ENCODE peak calls at places on chromosomes 13 and 19, in seven cellular contexts. Q is NB4, Z is Panc1, N is neural progenitor cell, S is psoas muscle, X is GM06990, M is uterus. B is an unnamed sample.

GRCh38 chr13:67119481-67119883 is 110.7 kb downstream of the PCDH9 start:
- DNase-seq in Z (peak), N (no peak), Q (no peak), M (no peak), S (no peak), X (no peak), B (peak)

GRCh38 chr19:11180346-11180745 is 17.0 kb downstream of the KANK2 start:
- DNase-seq in S (no peak), Q (no peak), X (no peak), N (no peak), M (no peak), Z (no peak), B (no peak)

GRCh38 chr13:88937381-88937780 is 1266.2 kb downstream of the SLITRK5 start:
- DNase-seq in Z (no peak), N (no peak), Q (no peak), M (no peak), X (no peak), S (no peak), B (no peak)

GRCh38 chr19:17541184-17541759 is 14.2 kb upstream of the COLGALT1 start:
- DNase-seq in Z (no peak), N (no peak), M (no peak), Q (no peak), S (no peak), X (no peak), B (no peak)

GRCh38 chr13:45817833-45818232 is 33.7 kb downstream of the SIAH3 start:
- DNase-seq in Q (peak), S (no peak), Z (no peak), X (no peak), N (no peak), M (no peak), B (no peak)

GRCh38 chr13:70014337-70014736 is 93.3 kb upstream of the ATXN8OS start:
- DNase-seq in N (no peak), X (no peak), S (no peak), Q (no peak), Z (no peak), M (no peak), B (no peak)

GRCh38 chr19:41595258-41595889 is 19.4 kb downstream of the CEACAM21 start:
- DNase-seq in Q (peak), X (peak), Z (peak), S (peak), N (peak), M (no peak), B (peak)

GRCh38 chr13:96104516-96104915 is 14.6 kb downstream of the HS6ST3 start:
- DNase-seq in N (no peak), X (no peak), Q (no peak), Z (no peak), M (no peak), S (no peak), B (no peak)

GRCh38 chr13:41864658-41865057 is 96.3 kb downstream of the VWA8 start:
- DNase-seq in M (no peak), S (no peak), Q (peak), Z (no peak), X (no peak), N (no peak), B (no peak)

GRCh38 chr19:3263866-3264265 is 39.4 kb downstream of the CELF5 start:
- DNase-seq in Q (no peak), S (no peak), X (no peak), M (no peak), Z (no peak), N (no peak), B (no peak)

GRCh38 chr19:2443785-2444182 is 13.0 kb downstream of the LMNB2 start:
- DNase-seq in Z (no peak), X (no peak), M (no peak), S (no peak), N (no peak), Q (no peak), B (no peak)

GRCh38 chr19:33220735-33221134 is 4.9 kb downstream of the SLC7A10 start:
- DNase-seq in X (no peak), S (no peak), Z (no peak), M (no peak), Q (no peak), N (no peak), B (no peak)

GRCh38 chr13:70108276-70108845 is at the start of gene KLHL1:
- DNase-seq in M (no peak), X (no peak), Z (no peak), S (no peak), Q (no peak), N (peak), B (no peak)

GRCh38 chr13:28558126-28558525 is 63.2 kb upstream of the FLT1 start:
- DNase-seq in Z (no peak), S (no peak), Q (no peak), M (no peak), X (no peak), N (no peak), B (peak)

GRCh38 chr13:94660695-94661324 is 51.5 kb downstream of the SOX21 start:
- DNase-seq in M (no peak), S (no peak), X (no peak), Q (peak), N (peak), Z (no peak), B (peak)

GRCh38 chr13:110103026-110103425 is 203.9 kb downstream of the COL4A1 start:
- DNase-seq in M (no peak), S (no peak), X (no peak), N (no peak), Z (no peak), Q (no peak), B (no peak)

GRCh38 chr19:4378886-4379285 is 21.5 kb downstream of the SH3GL1 start:
- DNase-seq in N (no peak), S (no peak), Q (no peak), X (no peak), Z (no peak), M (no peak), B (no peak)

GRCh38 chr19:11238041-11238440 is 1.4 kb upstream of the ANGPTL8 start:
- DNase-seq in X (no peak), S (no peak), M (no peak), N (no peak), Z (no peak), Q (no peak), B (no peak)

GRCh38 chr19:34366670-34367423 is 1.9 kb downstream of the GPI start:
- DNase-seq in M (no peak), Q (peak), X (no peak), N (no peak), Z (no peak), S (peak), B (peak)
- H3K4me3 ChIP-seq in M (no peak), Q (peak), X (peak), N (no peak), Z (peak), S (peak), B (peak)

GRCh38 chr19:8050274-8051096 is 2.1 kb upstream of the CCL25 start:
- DNase-seq in N (peak), M (peak), Z (peak), Q (peak), X (peak), S (peak), B (peak)
- H3K4me3 ChIP-seq in N (peak), M (no peak), Z (peak), Q (peak), X (peak), S (peak), B (peak)

DNA sequence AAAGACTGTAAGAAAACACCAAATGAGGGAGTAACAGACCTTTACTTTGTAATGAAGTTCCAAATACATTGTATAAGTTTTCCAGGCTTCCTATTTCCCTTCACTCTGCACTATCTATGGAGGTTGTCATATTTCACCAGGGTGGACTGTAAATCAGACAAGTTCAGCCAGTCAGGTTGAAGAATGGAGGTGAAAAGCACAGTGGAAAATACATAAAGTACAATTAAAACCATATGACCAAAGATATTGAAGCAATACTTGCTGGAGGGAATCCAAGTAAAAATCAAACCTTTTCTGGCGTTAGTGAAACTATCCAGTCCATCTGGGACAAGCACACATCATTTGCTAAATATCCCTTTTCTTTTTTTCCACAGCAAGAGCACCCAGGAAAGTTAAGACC is 3.2 kb downstream of the LHFPL6 start:
- DNase-seq in M (no peak), S (no peak), Q (no peak), N (no peak), Z (no peak), X (no peak), B (peak)
- H3K4me3 ChIP-seq in M (peak), S (peak), Q (no peak), N (no peak), Z (no peak), X (no peak), B (peak)

GRCh38 chr19:1074512-1075283 is 7.7 kb downstream of the ARHGAP45 start:
- DNase-seq in N (no peak), Z (no peak), S (peak), X (peak), Q (no peak), M (peak), B (no peak)
- H3K4me3 ChIP-seq in N (no peak), Z (peak), S (peak), X (peak), Q (no peak), M (no peak), B (no peak)

GRCh38 chr13:75302031-75302430 is 179.9 kb downstream of the TBC1D4 start:
- DNase-seq in N (no peak), S (no peak), X (no peak), M (no peak), Q (no peak), Z (no peak), B (no peak)

GRCh38 chr13:75296651-75297050 is 185.3 kb downstream of the TBC1D4 start:
- DNase-seq in S (no peak), Z (no peak), N (no peak), M (no peak), X (no peak), Q (no peak), B (no peak)

GRCh38 chr13:75299206-75299605 is 182.8 kb downstream of the TBC1D4 start:
- DNase-seq in M (no peak), N (peak), X (no peak), Z (no peak), Q (no peak), S (no peak), B (no peak)

GRCh38 chr13:75303295-75303694 is 178.7 kb downstream of the TBC1D4 start:
- DNase-seq in M (no peak), Q (no peak), X (no peak), N (no peak), Z (no peak), S (no peak), B (no peak)

DNA sequence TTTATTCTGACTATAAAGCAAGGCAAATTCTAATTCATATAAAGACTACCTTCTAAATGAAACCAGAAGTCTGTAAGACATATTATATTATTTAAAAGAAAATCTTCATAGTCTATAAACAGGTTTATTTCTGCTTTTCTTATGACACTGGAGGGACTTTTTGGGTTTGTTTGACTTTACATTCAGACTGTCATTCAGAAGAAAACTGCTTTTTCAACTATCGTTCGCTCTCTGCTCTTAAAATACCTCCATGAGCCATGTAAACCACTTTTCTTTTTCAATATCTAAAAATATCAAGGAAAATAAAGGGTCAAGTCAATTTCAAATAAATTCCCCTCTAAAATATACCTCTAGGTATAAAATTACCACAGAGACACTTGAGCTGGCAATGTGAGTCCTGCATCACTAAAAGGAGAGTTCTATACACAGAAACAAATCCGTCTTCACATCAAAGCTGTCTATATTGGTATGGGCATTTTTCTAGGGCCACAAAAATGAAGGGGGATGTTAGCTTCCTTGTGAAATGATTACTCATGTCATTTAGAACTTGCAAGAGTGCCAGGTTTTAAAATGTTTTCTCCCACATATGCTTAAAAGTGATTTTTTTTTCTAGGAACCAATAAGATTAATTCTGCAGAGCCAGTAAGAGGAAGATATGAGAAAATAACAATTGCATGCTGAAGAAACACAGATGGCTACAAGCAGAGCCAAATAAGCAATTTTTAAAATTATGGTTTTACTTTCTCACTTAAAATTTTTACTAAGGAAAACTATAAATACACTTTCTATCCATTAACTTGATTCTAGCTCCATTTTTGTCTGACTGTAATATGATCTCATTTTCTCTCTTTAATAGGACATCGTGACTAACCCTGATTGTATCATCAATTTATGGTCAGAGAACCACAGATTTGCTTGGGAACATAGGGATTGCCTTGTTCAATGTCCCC is 181.8 kb downstream of the TBC1D4 start:
- DNase-seq in Z (no peak), M (no peak), X (no peak), N (no peak), Q (no peak), S (no peak), B (peak)
- H3K4me3 ChIP-seq in Z (no peak), M (no peak), X (peak), N (no peak), Q (no peak), S (no peak), B (no peak)

DNA sequence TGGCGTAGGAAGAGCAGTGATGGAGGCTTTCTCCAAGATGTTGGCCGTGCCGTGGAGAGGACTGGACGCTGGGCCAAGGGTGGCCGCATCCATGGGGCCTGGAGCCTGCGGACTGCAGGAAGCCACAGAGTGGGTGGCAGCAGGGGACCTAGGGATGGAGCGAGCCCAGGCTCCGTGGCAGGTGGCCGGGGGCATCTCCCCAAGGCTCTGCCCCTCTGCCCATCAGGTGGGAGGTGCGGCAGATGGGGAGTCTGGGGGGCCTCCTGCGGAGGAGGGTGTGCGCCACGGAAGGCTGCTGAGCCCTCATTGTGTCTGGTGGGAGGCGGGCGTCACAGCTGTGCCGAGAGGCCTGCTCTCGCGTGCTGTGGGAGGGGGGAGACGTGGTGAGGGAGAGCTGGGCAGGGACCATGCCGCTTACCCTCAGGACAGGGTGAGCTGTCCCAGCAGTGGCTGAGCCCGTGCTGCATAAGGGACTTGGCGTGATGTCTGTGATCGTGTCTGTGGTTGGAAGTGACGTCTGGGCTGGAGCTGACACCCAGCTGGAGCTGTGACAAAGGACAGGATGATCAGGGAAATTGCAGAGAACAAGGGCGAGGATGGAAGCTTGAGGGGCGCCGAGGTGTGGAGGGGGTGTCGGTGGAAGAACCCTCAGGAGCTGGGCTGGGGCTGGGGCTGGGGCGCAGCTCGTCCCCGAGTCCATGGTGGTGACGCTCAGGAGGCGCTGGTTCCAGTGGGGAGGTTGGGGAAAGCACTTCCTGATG is 13.4 kb downstream of the MCF2L start:
- DNase-seq in Z (no peak), X (no peak), Q (no peak), N (no peak), M (no peak), S (no peak), B (no peak)
- H3K4me3 ChIP-seq in Z (no peak), X (no peak), Q (no peak), N (no peak), M (no peak), S (peak), B (no peak)

GRCh38 chr19:29680447-29680846 is 15.2 kb downstream of the PLEKHF1 start:
- DNase-seq in S (peak), Z (no peak), X (peak), M (no peak), Q (peak), N (no peak), B (no peak)
- H3K4me3 ChIP-seq in S (peak), Z (no peak), X (no peak), M (no peak), Q (no peak), N (no peak), B (no peak)